ENCODE peak calls at places on chromosomes 13 and 19, in six cellular contexts. B, P, W, R, F and M are unnamed samples.

GRCh38 chr19:4654437-4655361 is 15.4 kb downstream of the TNFAIP8L1 start:
- DNase-seq in B (no peak), P (no peak), W (no peak), R (no peak), F (no peak), M (no peak)

GRCh38 chr13:40096357-40096911 is 441.0 kb downstream of the COG6 start:
- DNase-seq in B (peak; percentile 18), P (no peak), W (no peak), R (no peak), F (no peak), M (no peak)

GRCh38 chr19:1904385-1905070 is 671 bp upstream of the ADAT3 start:
- DNase-seq in B (no peak), P (peak; percentile 89), W (peak; percentile 98), R (no peak), F (no peak), M (no peak)

GRCh38 chr13:82717249-82717648 is 1165.0 kb downstream of the SLITRK1 start:
- DNase-seq in B (no peak), P (no peak), W (peak; percentile 89), R (no peak), F (no peak), M (peak; percentile 11)

GRCh38 chr19:39407644-39408391 is 1.2 kb downstream of the ZFP36 start:
- DNase-seq in B (peak; percentile 42), P (peak; percentile 58), W (peak; percentile 57), R (no peak), F (no peak), M (no peak)

GRCh38 chr13:102141625-102142472 is 260.0 kb downstream of the FGF14 start:
- DNase-seq in B (no peak), P (no peak), W (peak; percentile 41), R (no peak), F (no peak), M (no peak)

GRCh38 chr13:112963641-112964040 is 5.4 kb upstream of the MCF2L start:
- DNase-seq in B (no peak), P (no peak), W (no peak), R (no peak), F (no peak), M (no peak)

GRCh38 chr19:35903550-35904179 is 1.3 kb downstream of the HCST start:
- DNase-seq in B (peak; percentile 80), P (peak; percentile 92), W (peak; percentile 48), R (peak; percentile 53), F (no peak), M (peak; percentile 68)

GRCh38 chr19:50371914-50372475 is 4.3 kb upstream of the NR1H2 start:
- DNase-seq in B (no peak), P (no peak), W (peak; percentile 26), R (no peak), F (no peak), M (no peak)

GRCh38 chr13:114127473-114128347 is 4.7 kb downstream of the RASA3 start:
- DNase-seq in B (no peak), P (no peak), W (no peak), R (no peak), F (no peak), M (no peak)

GRCh38 chr13:104641309-104641708 is 1575.1 kb upstream of the SLC10A2 start:
- DNase-seq in B (no peak), P (no peak), W (peak; percentile 20), R (no peak), F (no peak), M (no peak)

GRCh38 chr19:1847684-1848398 is 442 bp downstream of the REXO1 start:
- DNase-seq in B (no peak), P (peak; percentile 80), W (peak; percentile 57), R (no peak), F (no peak), M (no peak)

GRCh38 chr19:10293637-10294367 is 4.0 kb downstream of the ICAM5 start:
- DNase-seq in B (no peak), P (no peak), W (no peak), R (no peak), F (no peak), M (no peak)